ENCODE peak calls at places on chromosomes 6 and 20, in nine cellular contexts. P is astrocyte, Q is A549, H is brain microvascular endothelial cell, Y is PC-3, G is GM12865, W is mammary epithelial cell, O is spleen, N is neural progenitor cell. E is an unnamed sample.

GRCh38 chr20:50834599-50835005 is 39.7 kb downstream of the BCAS4 start:
- DNase-seq in P (peak), Q (no peak), H (peak), Y (peak), G (no peak), W (no peak), O (no peak), N (no peak), E (no peak)

GRCh38 chr6:53986721-53987526 is 124.3 kb upstream of the MLIP start:
- DNase-seq in P (peak), Q (no peak), H (peak), Y (no peak), G (no peak), W (peak), O (no peak), N (peak), E (no peak)

GRCh38 chr6:89311530-89311852 is 3.6 kb downstream of the GABRR2 start:
- DNase-seq in P (no peak), Q (no peak), H (no peak), Y (no peak), G (no peak), W (no peak), O (no peak), N (no peak), E (no peak)

GRCh38 chr20:38674178-38675133 is 49.8 kb upstream of the SLC32A1 start:
- DNase-seq in P (peak), Q (no peak), H (peak), Y (no peak), G (peak), W (peak), O (peak), N (peak), E (peak)

GRCh38 chr6:43243649-43244321 is 504 bp downstream of the TTBK1 start:
- DNase-seq in P (no peak), Q (no peak), H (no peak), Y (no peak), G (no peak), W (no peak), O (no peak), N (no peak), E (no peak)

GRCh38 chr6:167699141-167700036 is 127.3 kb upstream of the AFDN start:
- DNase-seq in P (no peak), Q (no peak), H (peak), Y (peak), G (peak), W (no peak), O (peak), N (no peak), E (peak)

GRCh38 chr6:101444717-101445116 is 51.2 kb downstream of the GRIK2 start:
- DNase-seq in P (no peak), Q (no peak), H (no peak), Y (no peak), G (no peak), W (no peak), O (no peak), N (no peak), E (no peak)

GRCh38 chr6:13484138-13484708 is 3.2 kb downstream of the GFOD1 start:
- DNase-seq in P (no peak), Q (no peak), H (no peak), Y (peak), G (peak), W (no peak), O (no peak), N (no peak), E (no peak)

GRCh38 chr6:141017941-141018340 is 1114.8 kb upstream of the GJE1 start:
- DNase-seq in P (no peak), Q (no peak), H (no peak), Y (no peak), G (no peak), W (no peak), O (no peak), N (no peak), E (no peak)

GRCh38 chr20:54140927-54141566 is 32.7 kb downstream of the CYP24A1 start:
- DNase-seq in P (peak), Q (no peak), H (no peak), Y (peak), G (no peak), W (peak), O (no peak), N (no peak), E (no peak)

GRCh38 chr6:99002826-99003225 is 55.1 kb upstream of the FBXL4 start:
- DNase-seq in P (no peak), Q (no peak), H (no peak), Y (no peak), G (no peak), W (no peak), O (no peak), N (no peak), E (no peak)

GRCh38 chr6:23418095-23418494 is 707.9 kb upstream of the NRSN1 start:
- DNase-seq in P (no peak), Q (no peak), H (no peak), Y (no peak), G (no peak), W (no peak), O (no peak), N (no peak), E (no peak)

GRCh38 chr6:3450888-3451287 is 6.0 kb downstream of the SLC22A23 start:
- DNase-seq in P (no peak), Q (no peak), H (no peak), Y (no peak), G (no peak), W (no peak), O (no peak), N (no peak), E (no peak)

GRCh38 chr6:146770275-146770964 is 171.6 kb downstream of the ADGB start:
- DNase-seq in P (no peak), Q (no peak), H (no peak), Y (no peak), G (no peak), W (no peak), O (no peak), N (no peak), E (no peak)

GRCh38 chr6:3356056-3356823 is 97.5 kb downstream of the PSMG4 start:
- DNase-seq in P (peak), Q (peak), H (no peak), Y (peak), G (peak), W (no peak), O (peak), N (peak), E (peak)

GRCh38 chr6:142542704-142543233 is 241.0 kb downstream of the ADGRG6 start:
- DNase-seq in P (peak), Q (no peak), H (peak), Y (peak), G (no peak), W (peak), O (no peak), N (no peak), E (no peak)

GRCh38 chr6:27757307-27757706 is 154.9 kb downstream of the OR2B2 start:
- DNase-seq in P (no peak), Q (no peak), H (no peak), Y (no peak), G (peak), W (no peak), O (peak), N (peak), E (peak)

GRCh38 chr6:27754408-27754782 is 157.8 kb downstream of the OR2B2 start:
- DNase-seq in P (no peak), Q (no peak), H (no peak), Y (no peak), G (no peak), W (no peak), O (no peak), N (no peak), E (no peak)

GRCh38 chr6:27752038-27752885 is 159.9 kb downstream of the OR2B2 start:
- DNase-seq in P (peak), Q (peak), H (peak), Y (peak), G (peak), W (peak), O (peak), N (peak), E (peak)

GRCh38 chr6:27755768-27756167 is 156.4 kb downstream of the OR2B2 start:
- DNase-seq in P (no peak), Q (no peak), H (no peak), Y (no peak), G (no peak), W (no peak), O (no peak), N (no peak), E (no peak)

GRCh38 chr6:27753668-27754407 is 158.4 kb downstream of the OR2B2 start:
- DNase-seq in P (peak), Q (peak), H (peak), Y (peak), G (peak), W (peak), O (peak), N (peak), E (peak)
- TF ChIP-seq CTCF in P (peak), Q (no peak), H (peak), Y (peak), G (no peak), W (no peak), O (no peak), N (peak), E (no peak)

GRCh38 chr20:49281913-49282467 is 4.1 kb upstream of the ZNFX1 start:
- DNase-seq in P (no peak), Q (no peak), H (no peak), Y (no peak), G (no peak), W (no peak), O (no peak), N (no peak), E (no peak)
- H3K4me3 ChIP-seq in P (peak), Q (peak), H (peak), Y (peak), G (peak), W (no peak), O (peak), N (peak), E (peak)

DNA sequence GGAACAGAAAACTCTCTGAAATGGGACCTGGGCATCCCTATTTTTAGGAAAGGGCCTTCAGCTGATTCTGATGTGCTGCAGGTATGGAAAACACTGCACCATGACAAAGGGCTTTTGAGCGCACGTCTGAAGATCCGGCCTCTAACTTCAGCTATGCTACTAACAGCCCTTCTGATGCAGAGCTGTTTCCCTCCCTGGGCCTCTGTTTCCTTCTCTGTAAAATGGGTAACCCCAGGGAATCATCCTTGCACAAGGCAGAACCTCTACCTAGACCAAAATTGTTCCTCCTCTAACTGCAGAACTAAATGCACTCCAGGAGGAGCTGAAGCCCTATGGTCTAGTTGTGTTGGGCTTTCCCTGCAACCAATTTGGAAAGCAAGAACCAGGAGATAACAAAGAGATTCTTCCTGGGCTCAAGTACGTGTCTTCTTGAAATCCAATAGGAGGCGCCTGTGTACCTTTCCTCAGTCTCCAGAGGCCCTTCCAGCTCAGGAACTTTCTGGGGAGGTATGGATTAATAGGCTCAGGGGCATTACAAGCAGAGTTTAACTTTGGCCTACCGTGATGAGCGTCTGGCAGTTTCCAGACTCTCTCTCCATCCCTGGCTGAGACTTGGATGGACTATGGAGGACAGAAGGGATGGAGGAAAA is 5.9 kb downstream of the GPX5 start:
- DNase-seq in P (no peak), Q (no peak), H (no peak), Y (peak), G (peak), W (no peak), O (no peak), N (peak), E (no peak)
- TF ChIP-seq CTCF in P (no peak), Q (peak), H (peak), Y (peak), G (no peak), W (peak), O (no peak), N (peak), E (peak)

GRCh38 chr6:131062245-131063027 is 609 bp downstream of the EPB41L2 start:
- DNase-seq in P (no peak), Q (no peak), H (no peak), Y (no peak), G (peak), W (no peak), O (no peak), N (peak), E (peak)

GRCh38 chr6:131059486-131059885 is 3.6 kb downstream of the EPB41L2 start:
- DNase-seq in P (peak), Q (peak), H (peak), Y (peak), G (no peak), W (no peak), O (no peak), N (no peak), E (no peak)

GRCh38 chr6:131061771-131062160 is 1.3 kb downstream of the EPB41L2 start:
- DNase-seq in P (no peak), Q (no peak), H (no peak), Y (no peak), G (peak), W (no peak), O (no peak), N (no peak), E (peak)

GRCh38 chr6:131060311-131060710 is 2.7 kb downstream of the EPB41L2 start:
- DNase-seq in P (peak), Q (no peak), H (no peak), Y (peak), G (peak), W (no peak), O (no peak), N (no peak), E (peak)

DNA sequence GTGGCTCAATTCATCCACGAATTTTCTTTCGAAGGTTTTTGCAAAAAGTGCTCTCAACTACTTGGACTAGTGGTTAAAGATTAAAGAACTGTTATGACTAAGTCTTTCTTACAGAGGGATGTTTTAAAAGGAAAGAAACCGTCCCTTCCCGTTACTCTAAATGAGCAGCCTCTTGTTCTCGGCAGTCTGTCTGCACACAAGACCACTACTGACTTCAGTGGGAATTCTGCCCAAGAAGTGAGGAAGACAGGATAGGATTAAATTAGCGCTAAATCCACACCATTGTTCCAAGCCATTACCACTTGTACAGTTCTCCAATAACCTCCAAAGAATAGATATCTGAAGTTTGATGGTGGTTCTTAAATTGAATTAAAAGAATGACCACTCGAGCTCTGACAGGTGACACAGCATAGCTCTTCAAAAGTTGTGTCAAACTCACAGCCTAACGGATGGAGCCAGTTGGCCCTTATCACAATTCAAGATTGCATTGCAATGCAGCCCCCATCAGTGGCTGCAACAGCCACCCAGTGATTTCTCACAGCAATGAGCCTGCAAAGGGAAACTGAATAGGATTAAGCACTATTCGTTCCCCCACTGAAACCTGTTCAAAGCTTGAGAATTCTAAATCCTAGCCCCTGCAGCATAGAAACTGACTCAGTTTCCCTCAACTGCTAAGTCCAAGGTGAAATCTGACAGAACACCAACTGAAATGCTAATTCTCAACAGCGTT is 1.8 kb downstream of the EPB41L2 start:
- DNase-seq in P (peak), Q (no peak), H (no peak), Y (peak), G (peak), W (no peak), O (no peak), N (peak), E (peak)
- H3K4me3 ChIP-seq in P (peak), Q (peak), H (peak), Y (peak), G (peak), W (peak), O (peak), N (peak), E (peak)

DNA sequence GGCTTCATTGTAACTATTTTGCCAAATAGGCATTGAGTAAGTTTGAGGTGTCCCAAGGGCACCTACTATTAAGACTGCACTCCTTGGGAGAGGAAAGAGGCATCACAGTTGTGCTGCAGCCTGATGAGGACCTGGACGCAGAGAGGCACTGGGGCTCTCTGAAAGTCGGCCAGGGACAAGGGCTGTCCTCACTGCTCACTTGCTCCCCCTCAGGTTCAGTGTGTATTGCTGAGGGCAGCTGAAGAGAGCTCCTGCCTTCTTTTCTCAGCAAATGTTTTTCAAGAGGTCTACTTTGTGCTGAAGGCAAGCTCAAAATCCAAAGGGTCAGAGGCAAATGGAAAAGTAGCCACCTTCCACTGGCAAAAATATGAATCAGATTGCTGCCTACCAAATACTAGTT is 331.8 kb downstream of the RIMS1 start:
- DNase-seq in P (peak), Q (peak), H (peak), Y (peak), G (peak), W (peak), O (no peak), N (peak), E (no peak)
- TF ChIP-seq CTCF in P (peak), Q (no peak), H (peak), Y (peak), G (peak), W (peak), O (no peak), N (peak), E (peak)

GRCh38 chr6:79947191-79948173 is at the start of gene ELOVL4:
- DNase-seq in P (peak), Q (peak), H (peak), Y (peak), G (peak), W (peak), O (peak), N (peak), E (peak)

GRCh38 chr6:79946242-79946641 is 1.1 kb downstream of the ELOVL4 start:
- DNase-seq in P (peak), Q (peak), H (peak), Y (peak), G (peak), W (peak), O (no peak), N (peak), E (no peak)

GRCh38 chr6:79946773-79947190 is 571 bp downstream of the ELOVL4 start:
- DNase-seq in P (peak), Q (peak), H (peak), Y (peak), G (no peak), W (peak), O (no peak), N (peak), E (peak)

DNA sequence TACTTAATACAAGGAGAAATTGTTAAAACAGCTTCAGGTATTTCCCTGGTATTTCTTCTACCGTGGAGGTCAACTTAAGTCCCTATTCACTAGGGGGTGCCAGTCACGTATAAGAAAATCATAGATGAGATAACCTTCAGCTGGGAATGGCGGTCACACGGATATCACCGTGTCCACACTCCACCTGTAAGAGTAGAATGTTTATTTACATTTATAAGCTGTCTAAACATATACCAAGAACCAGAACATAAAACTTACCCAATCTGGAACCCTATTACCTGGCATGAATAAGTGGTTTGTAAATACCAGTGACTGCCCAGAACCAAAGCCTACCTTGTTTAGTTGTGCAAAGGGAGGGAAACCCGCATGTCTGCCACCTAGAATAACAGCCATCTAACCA is 1.9 kb upstream of the ELOVL4 start:
- DNase-seq in P (peak), Q (peak), H (peak), Y (peak), G (peak), W (peak), O (no peak), N (peak), E (peak)
- H3K4me3 ChIP-seq in P (no peak), Q (no peak), H (no peak), Y (peak), G (no peak), W (no peak), O (no peak), N (no peak), E (no peak)

GRCh38 chr6:36914227-36914794 is 28.6 kb downstream of the C6orf89 start:
- DNase-seq in P (no peak), Q (peak), H (no peak), Y (peak), G (no peak), W (peak), O (no peak), N (peak), E (no peak)
- TF ChIP-seq CTCF in P (no peak), Q (peak), H (peak), Y (peak), G (peak), W (peak), O (peak), N (peak), E (no peak)

E was measured in GM06990.